ENCODE peak calls at places on chromosome 11, in seven cellular contexts. One of them, this sample, is unnamed.
A peak's percentile ranks its signal among the peaks of the same experiment; 100 is the strongest.

GRCh38 chr11:62556102-62556871 is 9.7 kb upstream of the AHNAK start:
- DNase-seq in NCI-H524: peak; percentile 69
- DNase-seq in activated naive CD8-positive, alpha-beta T cell treated with anti-CD3 and anti-CD28 coated beads, Interleukin-2, amount 50 U/mL, for 24 hours: peak; percentile 85
- DNase-seq in myocyte: peak; percentile 98
- DNase-seq in HFF-Myc: peak; percentile 97
- DNase-seq in effector CD4-positive, alpha-beta T cell: peak; percentile 76
- DNase-seq in cardiac septum: peak; percentile 92
- DNase-seq in this sample: peak; percentile 66

GRCh38 chr11:78200553-78200952 is 11.8 kb downstream of the USP35 start:
- DNase-seq in myocyte: no peak
- DNase-seq in effector CD4-positive, alpha-beta T cell: no peak
- DNase-seq in cardiac septum: peak; percentile 66
- DNase-seq in NCI-H524: no peak
- DNase-seq in activated naive CD8-positive, alpha-beta T cell treated with anti-CD3 and anti-CD28 coated beads, Interleukin-2, amount 50 U/mL, for 24 hours: no peak
- DNase-seq in HFF-Myc: no peak
- DNase-seq in this sample: no peak

GRCh38 chr11:61783717-61784505 is 8.5 kb downstream of the TMEM258 start:
- DNase-seq in effector CD4-positive, alpha-beta T cell: no peak
- DNase-seq in HFF-Myc: peak; percentile 14
- DNase-seq in cardiac septum: no peak
- DNase-seq in myocyte: peak; percentile 25
- DNase-seq in NCI-H524: no peak
- DNase-seq in activated naive CD8-positive, alpha-beta T cell treated with anti-CD3 and anti-CD28 coated beads, Interleukin-2, amount 50 U/mL, for 24 hours: no peak
- DNase-seq in this sample: no peak

GRCh38 chr11:69915151-69915500 is 95.9 kb upstream of the FGF3 start:
- DNase-seq in myocyte: no peak
- DNase-seq in cardiac septum: no peak
- DNase-seq in effector CD4-positive, alpha-beta T cell: no peak
- DNase-seq in NCI-H524: no peak
- DNase-seq in activated naive CD8-positive, alpha-beta T cell treated with anti-CD3 and anti-CD28 coated beads, Interleukin-2, amount 50 U/mL, for 24 hours: no peak
- DNase-seq in HFF-Myc: no peak
- DNase-seq in this sample: no peak

GRCh38 chr11:25633230-25633629 is 698.7 kb upstream of the ANO3 start:
- DNase-seq in activated naive CD8-positive, alpha-beta T cell treated with anti-CD3 and anti-CD28 coated beads, Interleukin-2, amount 50 U/mL, for 24 hours: no peak
- DNase-seq in effector CD4-positive, alpha-beta T cell: no peak
- DNase-seq in cardiac septum: no peak
- DNase-seq in HFF-Myc: no peak
- DNase-seq in myocyte: no peak
- DNase-seq in NCI-H524: no peak
- DNase-seq in this sample: no peak

GRCh38 chr11:130498181-130498580 is 49.7 kb downstream of the ADAMTS15 start:
- DNase-seq in activated naive CD8-positive, alpha-beta T cell treated with anti-CD3 and anti-CD28 coated beads, Interleukin-2, amount 50 U/mL, for 24 hours: no peak
- DNase-seq in cardiac septum: no peak
- DNase-seq in myocyte: no peak
- DNase-seq in effector CD4-positive, alpha-beta T cell: no peak
- DNase-seq in NCI-H524: no peak
- DNase-seq in HFF-Myc: no peak
- DNase-seq in this sample: no peak

GRCh38 chr11:69192282-69192681 is 36.5 kb downstream of the SMIM38 start:
- DNase-seq in myocyte: no peak
- DNase-seq in NCI-H524: peak; percentile 56
- DNase-seq in activated naive CD8-positive, alpha-beta T cell treated with anti-CD3 and anti-CD28 coated beads, Interleukin-2, amount 50 U/mL, for 24 hours: no peak
- DNase-seq in cardiac septum: no peak
- DNase-seq in HFF-Myc: no peak
- DNase-seq in effector CD4-positive, alpha-beta T cell: no peak
- DNase-seq in this sample: peak; percentile 14

GRCh38 chr11:61895718-61896059 is 4.3 kb upstream of the FADS3 start:
- DNase-seq in activated naive CD8-positive, alpha-beta T cell treated with anti-CD3 and anti-CD28 coated beads, Interleukin-2, amount 50 U/mL, for 24 hours: no peak
- DNase-seq in myocyte: no peak
- DNase-seq in NCI-H524: no peak
- DNase-seq in effector CD4-positive, alpha-beta T cell: no peak
- DNase-seq in HFF-Myc: no peak
- DNase-seq in cardiac septum: no peak
- DNase-seq in this sample: no peak